ENCODE peak calls at places on chromosomes 16 and 17, in nine cellular contexts. M is gastrocnemius medialis, S is cardiac muscle cell, K is fibroblast of mammary gland, C is GM23338, B is heart right ventricle, A is AG04450, P is WERI-Rb-1, F is GM12864. Q is an unnamed sample.

GRCh38 chr17:8959312-8959918 is 6.1 kb downstream of the PIK3R5 start:
- DNase-seq in M (no peak), S (no peak), K (no peak), C (no peak), B (no peak), A (no peak), P (no peak), F (no peak), Q (no peak)

GRCh38 chr17:77318491-77319210 is 177.9 kb downstream of the SEC14L1 start:
- DNase-seq in M (peak), S (peak), K (peak), C (no peak), B (no peak), A (no peak), P (peak), F (no peak), Q (no peak)

GRCh38 chr16:49530396-49530795 is 156.8 kb downstream of the C16orf78 start:
- DNase-seq in M (no peak), S (no peak), K (no peak), C (no peak), B (no peak), A (no peak), P (no peak), F (no peak), Q (no peak)

GRCh38 chr16:9054460-9054859 is 37.0 kb upstream of the HAPSTR1 start:
- DNase-seq in M (no peak), S (no peak), K (peak), C (no peak), B (no peak), A (no peak), P (no peak), F (no peak), Q (no peak)

GRCh38 chr17:6862122-6862521 is 30.6 kb upstream of the TEKT1 start:
- DNase-seq in M (no peak), S (no peak), K (no peak), C (no peak), B (no peak), A (no peak), P (no peak), F (no peak), Q (no peak)

GRCh38 chr17:56034120-56034757 is 119.0 kb upstream of the ANKFN1 start:
- DNase-seq in M (peak), S (no peak), K (peak), C (no peak), B (no peak), A (no peak), P (peak), F (no peak), Q (no peak)

GRCh38 chr16:56618138-56618537 is 7.4 kb upstream of the MT1E start:
- DNase-seq in M (no peak), S (no peak), K (no peak), C (no peak), B (no peak), A (no peak), P (no peak), F (no peak), Q (no peak)

GRCh38 chr16:15523939-15524338 is 89.6 kb downstream of the BMERB1 start:
- DNase-seq in M (peak), S (no peak), K (no peak), C (no peak), B (no peak), A (no peak), P (no peak), F (no peak), Q (no peak)

GRCh38 chr16:68257906-68258800 is 6.2 kb upstream of the SLC7A6 start:
- DNase-seq in M (peak), S (no peak), K (peak), C (no peak), B (no peak), A (no peak), P (no peak), F (no peak), Q (peak)

GRCh38 chr17:4505187-4505586 is 6.5 kb downstream of the SPNS2 start:
- DNase-seq in M (no peak), S (no peak), K (no peak), C (no peak), B (no peak), A (no peak), P (no peak), F (no peak), Q (no peak)

GRCh38 chr17:71071041-71071440 is 901.7 kb downstream of the KCNJ2 start:
- DNase-seq in M (no peak), S (no peak), K (no peak), C (no peak), B (no peak), A (no peak), P (no peak), F (no peak), Q (no peak)

GRCh38 chr17:76370261-76370993 is 14.0 kb upstream of the SPHK1 start:
- DNase-seq in M (peak), S (peak), K (peak), C (peak), B (peak), A (peak), P (no peak), F (no peak), Q (peak)

GRCh38 chr16:49462356-49462988 is 88.9 kb downstream of the C16orf78 start:
- DNase-seq in M (no peak), S (no peak), K (no peak), C (no peak), B (no peak), A (no peak), P (no peak), F (no peak), Q (no peak)

GRCh38 chr16:23092801-23093117 is 56.5 kb downstream of the USP31 start:
- DNase-seq in M (no peak), S (no peak), K (no peak), C (no peak), B (no peak), A (no peak), P (no peak), F (no peak), Q (no peak)

GRCh38 chr17:5237541-5238016 is 2.9 kb upstream of the SCIMP start:
- DNase-seq in M (peak), S (peak), K (peak), C (peak), B (peak), A (no peak), P (peak), F (peak), Q (peak)

GRCh38 chr16:83772806-83773205 is 35.0 kb upstream of the HSBP1 start:
- DNase-seq in M (no peak), S (no peak), K (no peak), C (no peak), B (no peak), A (no peak), P (no peak), F (no peak), Q (no peak)

GRCh38 chr17:80819422-80820164 is 172.0 kb upstream of the CHMP6 start:
- DNase-seq in M (peak), S (no peak), K (no peak), C (no peak), B (no peak), A (no peak), P (no peak), F (no peak), Q (no peak)

GRCh38 chr16:3838600-3839401 is 41.7 kb downstream of the CREBBP start:
- DNase-seq in M (no peak), S (peak), K (no peak), C (no peak), B (no peak), A (no peak), P (no peak), F (no peak), Q (no peak)

GRCh38 chr17:82592289-82592683 is 56.0 kb downstream of the WDR45B start:
- DNase-seq in M (peak), S (no peak), K (no peak), C (no peak), B (no peak), A (no peak), P (no peak), F (no peak), Q (no peak)

GRCh38 chr17:82595893-82596292 is 52.4 kb downstream of the WDR45B start:
- DNase-seq in M (no peak), S (no peak), K (no peak), C (no peak), B (no peak), A (no peak), P (no peak), F (no peak), Q (no peak)

GRCh38 chr17:82594571-82594970 is 53.7 kb downstream of the WDR45B start:
- DNase-seq in M (no peak), S (no peak), K (no peak), C (no peak), B (no peak), A (no peak), P (no peak), F (no peak), Q (no peak)

GRCh38 chr17:82592751-82593589 is 55.3 kb downstream of the WDR45B start:
- DNase-seq in M (peak), S (peak), K (peak), C (peak), B (peak), A (peak), P (peak), F (peak), Q (peak)

DNA sequence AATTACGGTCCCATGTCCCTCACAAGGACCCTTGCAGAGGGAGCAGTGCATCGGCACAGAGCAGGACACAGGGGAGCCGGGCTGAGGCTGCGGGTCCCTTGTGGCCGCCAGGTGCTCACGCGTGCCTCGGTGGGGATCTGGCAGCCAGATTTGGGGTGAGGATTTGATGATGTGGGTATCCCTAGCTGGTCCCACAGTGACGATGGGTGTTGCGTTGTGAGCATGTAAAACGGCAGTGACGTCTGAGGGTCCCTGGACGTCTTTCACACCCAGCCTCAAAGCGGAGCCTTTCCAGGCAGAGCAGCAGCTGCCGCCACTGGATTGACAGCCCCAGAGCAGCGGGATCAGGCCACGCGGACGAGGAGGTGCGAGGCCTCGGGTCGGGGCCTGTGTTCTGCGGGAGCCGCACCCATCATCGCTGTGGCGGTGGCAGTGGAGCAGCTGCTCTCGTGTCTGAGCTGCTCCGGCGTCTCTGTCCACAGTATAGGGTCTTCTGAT is 54.6 kb downstream of the WDR45B start:
- DNase-seq in M (no peak), S (peak), K (peak), C (no peak), B (no peak), A (no peak), P (no peak), F (no peak), Q (no peak)
- H3K4me3 ChIP-seq in M (peak), S (no peak), K (peak), C (peak), B (peak), A (peak), P (peak), F (peak), Q (peak)

DNA sequence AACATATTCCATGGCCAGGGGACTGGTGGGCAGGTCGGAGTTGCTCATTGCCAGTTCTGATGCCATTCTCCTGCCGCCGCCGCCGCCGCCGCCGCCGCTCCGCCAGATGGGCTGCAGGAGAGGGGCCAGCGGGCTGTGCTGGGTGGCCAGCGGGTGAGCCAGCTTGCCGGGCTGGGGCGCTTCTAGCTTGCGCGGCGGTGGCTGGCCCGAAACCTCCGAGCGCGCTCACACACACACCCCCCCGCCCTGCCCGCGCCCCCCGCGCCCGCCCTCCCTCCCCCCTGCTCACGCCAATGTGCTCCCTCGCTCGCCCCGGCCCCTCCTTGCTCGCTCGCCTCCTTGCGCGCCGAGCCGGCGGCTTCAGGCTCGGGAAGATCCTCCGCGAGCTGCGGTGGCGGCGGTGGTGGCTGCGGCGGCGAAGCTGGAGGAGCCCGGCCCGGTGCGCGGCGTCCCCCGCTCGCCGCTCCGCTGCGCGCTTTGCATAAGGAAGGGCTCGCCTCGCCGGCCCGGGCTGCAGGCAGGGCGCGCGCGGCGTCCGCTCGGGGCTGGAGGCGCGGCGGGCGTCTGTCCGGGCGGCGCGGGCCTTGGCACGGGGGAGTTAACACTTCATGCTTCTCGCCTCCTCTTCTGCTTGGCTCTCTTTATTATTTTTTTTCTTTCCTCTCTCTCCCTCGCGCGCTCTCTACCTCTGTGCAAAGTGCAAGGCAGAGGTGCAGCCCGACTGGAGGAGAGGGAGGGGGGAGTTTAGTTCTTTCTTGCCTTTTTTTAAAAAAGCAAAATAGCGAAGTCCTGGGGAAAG is 501 bp downstream of the MAF start:
- DNase-seq in M (peak), S (peak), K (no peak), C (peak), B (peak), A (no peak), P (peak), F (no peak), Q (no peak)
- H3K4me3 ChIP-seq in M (peak), S (peak), K (peak), C (peak), B (peak), A (peak), P (peak), F (no peak), Q (no peak)

DNA sequence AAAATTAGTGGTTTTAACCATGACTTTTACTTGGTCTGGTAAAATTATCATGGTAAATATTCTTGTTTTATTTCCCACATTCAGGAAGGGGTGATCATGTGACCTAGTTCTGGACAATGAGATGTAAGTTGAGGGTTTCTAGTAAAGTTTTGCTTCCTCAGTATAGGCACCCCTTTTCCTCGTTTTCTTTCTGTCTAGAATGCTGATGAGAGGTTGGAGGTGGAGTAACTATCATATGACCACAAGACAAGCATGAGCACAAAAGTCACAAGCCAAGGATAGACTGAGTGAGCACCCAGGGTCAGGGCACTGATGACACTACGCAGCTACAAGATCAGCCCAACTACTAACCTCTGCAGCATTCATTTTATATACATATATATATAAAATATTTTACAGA is 53.9 kb downstream of the MYO1D start:
- DNase-seq in M (no peak), S (peak), K (peak), C (no peak), B (no peak), A (no peak), P (no peak), F (no peak), Q (peak)
- H3K4me3 ChIP-seq in M (peak), S (peak), K (no peak), C (peak), B (peak), A (no peak), P (peak), F (peak), Q (peak)

DNA sequence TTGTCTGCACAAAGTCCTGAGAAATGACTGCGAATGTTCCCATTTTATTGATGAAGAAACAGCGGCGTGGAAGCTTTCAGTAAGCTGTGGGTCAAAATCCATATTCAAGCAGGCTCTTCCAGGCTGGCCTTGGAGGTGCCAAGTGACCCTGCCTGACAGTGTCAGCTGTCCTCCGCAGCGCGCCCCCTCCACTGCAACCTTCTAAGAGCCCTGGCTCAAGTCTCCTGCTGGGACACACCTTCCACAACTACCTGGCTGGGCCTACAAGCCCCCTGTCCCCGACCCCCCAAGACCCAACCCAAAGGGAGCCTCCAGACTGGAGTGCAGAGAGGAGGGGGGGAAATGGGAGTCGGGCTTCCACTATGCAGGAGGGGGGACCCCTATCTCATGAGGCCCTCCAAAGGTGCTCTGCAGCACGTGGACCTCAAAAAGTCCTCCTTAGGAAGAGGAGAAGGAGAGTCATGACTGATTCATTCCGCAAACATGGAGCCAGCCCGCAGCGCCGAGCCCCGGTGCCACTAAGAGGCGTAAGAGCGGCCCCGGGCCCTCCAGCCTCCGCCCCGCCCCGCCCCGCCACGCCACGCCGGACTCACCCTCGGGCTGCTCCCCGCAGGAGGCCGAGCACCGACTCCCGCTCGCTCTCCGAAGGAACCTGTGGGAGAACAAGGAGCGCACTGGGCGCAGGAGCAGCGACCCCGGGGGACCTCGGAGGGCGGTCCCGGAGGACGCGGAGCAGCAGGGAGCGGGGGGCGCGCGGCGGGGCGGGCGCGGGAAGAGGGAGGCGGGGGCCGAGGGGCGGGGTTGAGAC is 574 bp downstream of the MPP3 start:
- DNase-seq in M (peak), S (peak), K (peak), C (peak), B (peak), A (peak), P (peak), F (no peak), Q (peak)
- H3K4me3 ChIP-seq in M (peak), S (peak), K (peak), C (peak), B (peak), A (peak), P (peak), F (no peak), Q (peak)

DNA sequence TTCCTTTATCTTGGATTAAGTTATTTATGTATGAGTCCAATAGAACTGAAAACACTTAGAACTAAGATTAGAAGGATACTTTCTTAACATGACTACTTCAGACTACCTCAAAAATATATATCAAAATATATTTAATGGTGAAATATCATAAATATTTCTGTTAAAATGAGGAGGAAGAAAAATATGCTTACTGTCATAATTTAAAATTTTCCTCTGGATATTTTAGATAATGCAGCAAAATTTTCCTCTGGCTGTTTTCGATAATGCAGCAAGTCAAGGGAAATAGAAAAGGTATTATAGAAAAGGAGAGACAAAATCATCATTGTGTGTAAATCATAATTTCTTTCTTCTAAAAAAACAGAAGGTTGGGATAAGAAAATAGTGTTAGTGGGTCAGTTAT is 263.3 kb downstream of the HS3ST3A1 start:
- DNase-seq in M (no peak), S (no peak), K (no peak), C (no peak), B (no peak), A (no peak), P (no peak), F (no peak), Q (no peak)
- H3K4me3 ChIP-seq in M (peak), S (no peak), K (peak), C (no peak), B (peak), A (no peak), P (peak), F (no peak), Q (no peak)

Q was measured in endothelial cell of umbilical vein.